ENCODE peak calls at places on chromosome 6, in eight cellular contexts. X, T, C, A, Y, Z, V and R are unnamed samples.
A peak's percentile ranks its signal among the peaks of the same experiment; 100 is the strongest.

GRCh38 chr6:104940238-104940880 is 16.5 kb upstream of the LIN28B start:
- DNase-seq in X (no peak), T (no peak), C (no peak), A (no peak), Y (peak; percentile 77), Z (no peak), V (no peak), R (no peak)

GRCh38 chr6:99613398-99613704 is 6.7 kb downstream of the PRDM13 start:
- DNase-seq in X (peak; percentile 35), T (no peak), C (no peak), A (peak; percentile 50), Y (no peak), Z (peak; percentile 19), V (no peak), R (no peak)

GRCh38 chr6:391559-392440 is at the start of gene IRF4:
- DNase-seq in X (no peak), T (no peak), C (no peak), A (no peak), Y (no peak), Z (no peak), V (no peak), R (no peak)

GRCh38 chr6:103516336-103516735 is 1343.4 kb downstream of the HACE1 start:
- DNase-seq in X (no peak), T (no peak), C (no peak), A (no peak), Y (no peak), Z (no peak), V (no peak), R (no peak)

GRCh38 chr6:41036601-41037000 is 2.4 kb downstream of the UNC5CL start:
- DNase-seq in X (no peak), T (no peak), C (no peak), A (no peak), Y (no peak), Z (no peak), V (no peak), R (no peak)

GRCh38 chr6:36752886-36753506 is 55.4 kb downstream of the RAB44 start:
- DNase-seq in X (no peak), T (no peak), C (no peak), A (no peak), Y (no peak), Z (no peak), V (no peak), R (no peak)

GRCh38 chr6:144131248-144131709 is 19.0 kb upstream of the STX11 start:
- DNase-seq in X (peak; percentile 59), T (peak; percentile 80), C (peak; percentile 43), A (peak; percentile 43), Y (no peak), Z (peak; percentile 75), V (no peak), R (no peak)

GRCh38 chr6:34514593-34515472 is 41.3 kb downstream of the SPDEF start:
- DNase-seq in X (peak; percentile 88), T (no peak), C (no peak), A (peak; percentile 88), Y (no peak), Z (peak; percentile 70), V (no peak), R (no peak)

GRCh38 chr6:16769131-16769985 is 8.1 kb upstream of the ATXN1 start:
- DNase-seq in X (peak; percentile 85), T (no peak), C (peak; percentile 48), A (peak; percentile 93), Y (no peak), Z (peak; percentile 99), V (no peak), R (no peak)

GRCh38 chr6:83183082-83183828 is 9.8 kb downstream of the PGM3 start:
- DNase-seq in X (peak; percentile 97), T (no peak), C (peak; percentile 95), A (peak; percentile 97), Y (no peak), Z (peak; percentile 97), V (no peak), R (no peak)

GRCh38 chr6:21773199-21773974 is 179.8 kb downstream of the SOX4 start:
- DNase-seq in X (no peak), T (no peak), C (no peak), A (no peak), Y (no peak), Z (no peak), V (no peak), R (no peak)

GRCh38 chr6:149888659-149889058 is 9.3 kb downstream of the RAET1E start:
- DNase-seq in X (no peak), T (no peak), C (no peak), A (no peak), Y (no peak), Z (peak; percentile 35), V (no peak), R (no peak)

GRCh38 chr6:32937230-32937633 is 3.6 kb downstream of the HLA-DMB start:
- DNase-seq in X (no peak), T (no peak), C (no peak), A (no peak), Y (no peak), Z (no peak), V (no peak), R (no peak)

GRCh38 chr6:108712946-108713345 is 135.3 kb upstream of the ARMC2 start:
- DNase-seq in X (no peak), T (no peak), C (no peak), A (no peak), Y (no peak), Z (no peak), V (no peak), R (no peak)

GRCh38 chr6:26475823-26476729 is 18.3 kb downstream of the BTN2A1 start:
- DNase-seq in X (peak; percentile 31), T (no peak), C (no peak), A (no peak), Y (no peak), Z (no peak), V (no peak), R (no peak)

GRCh38 chr6:89591745-89592144 is 46.8 kb downstream of the LYRM2 start:
- DNase-seq in X (no peak), T (no peak), C (no peak), A (no peak), Y (no peak), Z (no peak), V (no peak), R (no peak)

GRCh38 chr6:65997539-65997938 is 290.5 kb upstream of the EYS start:
- DNase-seq in X (no peak), T (no peak), C (no peak), A (no peak), Y (no peak), Z (no peak), V (no peak), R (no peak)

GRCh38 chr6:157822221-157823000 is 635 bp upstream of the SNX9 start:
- DNase-seq in X (no peak), T (no peak), C (no peak), A (peak; percentile 44), Y (no peak), Z (no peak), V (no peak), R (peak; percentile 85)

GRCh38 chr6:15327271-15327670 is 81.4 kb downstream of the JARID2 start:
- DNase-seq in X (peak; percentile 18), T (no peak), C (no peak), A (no peak), Y (no peak), Z (peak; percentile 15), V (no peak), R (no peak)

GRCh38 chr6:4941782-4942672 is 61.8 kb downstream of the RPP40 start:
- DNase-seq in X (peak; percentile 88), T (no peak), C (peak; percentile 91), A (peak; percentile 93), Y (no peak), Z (peak; percentile 97), V (no peak), R (no peak)

GRCh38 chr6:42911171-42912021 is 4.5 kb upstream of the PTCRA start:
- DNase-seq in X (no peak), T (no peak), C (no peak), A (peak; percentile 25), Y (no peak), Z (no peak), V (no peak), R (no peak)
- TF ChIP-seq CTCF in X (no peak), T (no peak), C (no peak), A (peak; percentile 8), Y (peak; percentile 26), Z (no peak), V (no peak), R (no peak)

DNA sequence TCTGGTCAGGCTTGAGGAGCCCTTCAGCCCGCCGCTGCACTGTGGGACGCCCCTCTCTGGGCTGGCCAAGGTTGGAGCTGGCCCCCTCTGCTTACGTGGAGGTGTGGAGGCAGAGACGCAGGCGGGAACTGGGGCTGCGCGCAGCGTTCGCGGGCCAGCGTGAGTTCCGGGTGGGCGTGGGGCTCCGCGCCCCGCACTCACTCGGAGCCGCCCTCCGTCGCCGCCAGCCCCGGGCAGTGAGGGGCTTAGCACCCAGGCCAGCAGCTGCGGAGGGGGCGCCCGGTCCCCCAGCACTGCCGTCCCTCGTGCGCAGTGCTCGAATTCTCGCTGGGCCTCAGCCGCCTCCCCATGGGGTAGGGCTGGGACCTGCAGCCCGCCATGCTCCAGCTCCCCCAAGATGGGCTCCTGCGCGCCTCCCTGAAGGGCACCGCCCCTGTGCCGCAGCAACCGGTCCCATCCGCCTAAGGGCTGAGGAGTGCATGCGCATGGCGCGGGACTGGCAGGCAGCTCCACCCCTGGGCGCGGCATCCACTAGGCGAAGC is 695.9 kb downstream of the EPHA7 start:
- DNase-seq in X (no peak), T (no peak), C (no peak), A (peak; percentile 4), Y (no peak), Z (no peak), V (no peak), R (peak; percentile 78)
- TF ChIP-seq CTCF in X (no peak), T (no peak), C (no peak), A (no peak), Y (no peak), Z (no peak), V (no peak), R (no peak)

DNA sequence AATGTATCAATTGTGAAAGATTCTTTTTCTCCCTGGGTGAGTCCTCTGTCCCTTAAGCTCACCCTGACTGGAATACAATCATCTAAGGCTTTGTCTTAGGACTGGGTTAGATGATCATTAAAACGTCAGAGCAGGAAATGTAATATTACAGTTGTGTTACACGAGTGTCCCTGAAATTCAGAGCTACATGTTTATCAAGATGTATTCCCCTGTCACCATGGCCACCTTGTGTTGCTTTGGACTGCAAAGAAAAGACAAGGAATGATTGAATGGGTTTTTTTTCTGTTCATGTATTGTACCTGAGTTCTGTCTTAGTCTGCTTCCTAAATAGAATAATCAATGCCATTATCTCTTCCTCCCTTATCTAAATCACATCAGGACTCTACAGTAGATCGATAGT is 274.2 kb upstream of the SASH1 start:
- DNase-seq in X (no peak), T (no peak), C (no peak), A (no peak), Y (no peak), Z (no peak), V (no peak), R (no peak)
- TF ChIP-seq CTCF in X (no peak), T (no peak), C (no peak), A (no peak), Y (no peak), Z (no peak), V (no peak), R (no peak)

GRCh38 chr6:71851214-71851613 is 35.1 kb upstream of the RIMS1 start:
- DNase-seq in X (no peak), T (no peak), C (no peak), A (no peak), Y (no peak), Z (no peak), V (no peak), R (no peak)

GRCh38 chr6:71852951-71853350 is 33.4 kb upstream of the RIMS1 start:
- DNase-seq in X (no peak), T (no peak), C (no peak), A (no peak), Y (no peak), Z (no peak), V (no peak), R (no peak)

GRCh38 chr6:71855406-71855805 is 30.9 kb upstream of the RIMS1 start:
- DNase-seq in X (no peak), T (no peak), C (no peak), A (no peak), Y (no peak), Z (no peak), V (no peak), R (no peak)
- TF ChIP-seq CTCF in X (no peak), T (peak; percentile 22), C (no peak), A (no peak), Y (no peak), Z (no peak), V (no peak), R (no peak)